ENCODE peak calls at places on chromosomes 6 and 20, in ten cellular contexts. T is activated naive CD4-positive, alpha-beta T cell; V is effector memory CD4-positive, alpha-beta T cell; Z is prostate gland; A is HS-5; P is NCI-H1105; J is astrocyte of the spinal cord; B is foreskin fibroblast; U is testis; M is NAMALWA. O is an unnamed sample.

GRCh38 chr6:39561536-39562266 is 163.5 kb downstream of the KIF6 start:
- DNase-seq in Z (peak), A (no peak), U (no peak), J (peak), P (no peak), V (no peak), B (no peak), T (no peak), M (no peak), O (no peak)

GRCh38 chr6:3194535-3195376 is 32.7 kb downstream of the TUBB2B start:
- DNase-seq in Z (no peak), J (peak), B (no peak), M (no peak), V (no peak), A (no peak), P (peak), U (no peak), T (no peak), O (no peak)

GRCh38 chr6:16868968-16869367 is 107.7 kb upstream of the ATXN1 start:
- DNase-seq in U (no peak), B (no peak), J (no peak), M (no peak), V (no peak), Z (no peak), T (no peak), P (no peak), A (no peak), O (no peak)

GRCh38 chr6:143598466-143599080 is 79.2 kb upstream of the PHACTR2 start:
- DNase-seq in A (no peak), J (no peak), M (no peak), V (no peak), U (no peak), T (no peak), P (no peak), B (no peak), Z (no peak), O (no peak)

GRCh38 chr20:9103955-9104354 is 35.1 kb downstream of the PLCB4 start:
- DNase-seq in U (no peak), J (no peak), B (no peak), V (no peak), Z (no peak), T (no peak), A (peak), P (no peak), M (no peak), O (no peak)

GRCh38 chr6:13116155-13116554 is 212.2 kb downstream of the TBC1D7 start:
- DNase-seq in J (no peak), T (no peak), Z (no peak), U (no peak), M (peak), A (no peak), P (no peak), V (no peak), B (no peak), O (no peak)

GRCh38 chr20:46057856-46058655 is 29.0 kb downstream of the SLC12A5 start:
- DNase-seq in Z (no peak), M (no peak), J (peak), A (no peak), V (no peak), B (peak), T (no peak), U (no peak), P (no peak), O (peak)

GRCh38 chr20:44780226-44780625 is 30.1 kb downstream of the RIMS4 start:
- DNase-seq in Z (no peak), T (peak), U (peak), V (no peak), P (no peak), B (peak), M (peak), J (peak), A (no peak), O (peak)

GRCh38 chr6:90811596-90812226 is 224.8 kb upstream of the MAP3K7 start:
- DNase-seq in M (no peak), P (peak), U (no peak), V (no peak), A (no peak), B (no peak), T (no peak), J (no peak), Z (no peak), O (peak)

GRCh38 chr20:61352381-61353260 is 100.6 kb downstream of the CDH4 start:
- DNase-seq in B (no peak), P (no peak), U (no peak), A (no peak), T (no peak), Z (no peak), J (no peak), M (no peak), V (no peak), O (peak)

GRCh38 chr20:36631651-36632050 is 14.3 kb downstream of the SLA2 start:
- DNase-seq in Z (no peak), P (no peak), B (no peak), M (no peak), A (no peak), V (no peak), J (no peak), U (no peak), T (no peak), O (no peak)

GRCh38 chr6:128491643-128492206 is 28.7 kb downstream of the PTPRK start:
- DNase-seq in T (no peak), U (peak), J (peak), P (peak), Z (peak), V (no peak), B (no peak), A (no peak), M (no peak), O (no peak)

GRCh38 chr6:23325065-23325464 is 755.7 kb downstream of the HDGFL1 start:
- DNase-seq in U (no peak), P (no peak), A (no peak), T (no peak), B (no peak), Z (no peak), J (no peak), V (no peak), M (no peak), O (no peak)

GRCh38 chr6:116881236-116881635 is 4.2 kb downstream of the RFX6 start:
- DNase-seq in A (no peak), J (no peak), Z (no peak), U (no peak), V (no peak), T (no peak), P (no peak), B (no peak), M (peak), O (no peak)

GRCh38 chr6:143746202-143747119 is 68.7 kb downstream of the PHACTR2 start:
- DNase-seq in Z (no peak), T (no peak), A (no peak), V (no peak), J (no peak), U (peak), P (no peak), B (no peak), M (no peak), O (peak)

GRCh38 chr6:37135835-37136694 is 33.9 kb upstream of the PIM1 start:
- DNase-seq in J (no peak), B (no peak), T (no peak), Z (no peak), P (no peak), V (no peak), A (no peak), M (no peak), U (no peak), O (no peak)

GRCh38 chr6:149362289-149362688 is 37.8 kb upstream of the SUMO4 start:
- DNase-seq in B (no peak), A (no peak), Z (no peak), T (no peak), M (no peak), V (no peak), J (no peak), U (no peak), P (no peak), O (no peak)

GRCh38 chr6:47852727-47853126 is 70.9 kb downstream of the OPN5 start:
- DNase-seq in V (no peak), T (no peak), B (no peak), U (no peak), J (no peak), Z (no peak), M (no peak), A (no peak), P (no peak), O (no peak)

GRCh38 chr20:37457928-37458327 is 63.1 kb upstream of the NNAT start:
- DNase-seq in B (no peak), P (no peak), A (no peak), J (no peak), M (no peak), U (no peak), V (no peak), T (no peak), Z (no peak), O (no peak)

GRCh38 chr6:35365599-35366596 is 23.5 kb downstream of the PPARD start:
- DNase-seq in V (no peak), T (no peak), A (no peak), P (no peak), B (no peak), Z (no peak), M (no peak), U (no peak), J (no peak), O (peak)

GRCh38 chr6:42694586-42694985 is 27.8 kb downstream of the PRPH2 start:
- DNase-seq in V (no peak), A (peak), U (peak), Z (no peak), J (peak), B (peak), P (no peak), T (no peak), M (no peak), O (peak)

GRCh38 chr6:98831057-98832031 is 3.0 kb upstream of the POU3F2 start:
- DNase-seq in B (no peak), M (no peak), V (no peak), J (no peak), T (no peak), U (no peak), P (peak), A (no peak), Z (no peak), O (no peak)

GRCh38 chr20:31835977-31836852 is 9.2 kb downstream of the FOXS1 start:
- DNase-seq in J (peak), T (no peak), V (no peak), B (peak), P (no peak), U (peak), Z (no peak), M (peak), A (peak), O (peak)

GRCh38 chr6:53264915-53265615 is 83.7 kb downstream of the ELOVL5 start:
- DNase-seq in U (no peak), Z (no peak), J (no peak), B (no peak), A (no peak), P (no peak), T (no peak), M (no peak), V (no peak), O (no peak)

GRCh38 chr20:64047968-64048401 is 1.5 kb downstream of the SOX18 start:
- DNase-seq in V (no peak), U (no peak), P (no peak), A (no peak), Z (no peak), T (no peak), J (no peak), B (no peak), M (no peak), O (no peak)

GRCh38 chr6:17600527-17601388 is 656 bp downstream of the FAM8A1 start:
- DNase-seq in M (peak), A (no peak), B (no peak), Z (peak), J (peak), V (peak), P (peak), U (peak), T (peak), O (peak)

GRCh38 chr6:98787401-98787800 is 47.0 kb upstream of the POU3F2 start:
- DNase-seq in A (no peak), Z (no peak), J (no peak), T (no peak), V (no peak), B (no peak), P (peak), M (no peak), U (no peak), O (no peak)

GRCh38 chr6:131368077-131368911 is 204.7 kb upstream of the ARG1 start:
- DNase-seq in Z (peak), T (no peak), V (no peak), A (no peak), U (peak), M (peak), P (no peak), B (peak), J (peak), O (peak)

GRCh38 chr20:23622839-23623343 is 14.9 kb downstream of the CST3 start:
- DNase-seq in J (peak), M (no peak), Z (no peak), V (no peak), A (peak), U (peak), B (peak), T (no peak), P (no peak), O (no peak)

GRCh38 chr6:147434508-147434907 is 74.0 kb upstream of the SAMD5 start:
- DNase-seq in P (no peak), M (no peak), T (no peak), Z (no peak), U (no peak), A (no peak), J (no peak), V (no peak), B (peak), O (no peak)

GRCh38 chr20:6707231-6707870 is 60.1 kb upstream of the BMP2 start:
- DNase-seq in B (no peak), V (no peak), M (no peak), A (no peak), U (no peak), J (no peak), Z (no peak), P (no peak), T (no peak), O (no peak)

GRCh38 chr20:32470025-32470861 is 112.1 kb downstream of the ASXL1 start:
- DNase-seq in A (no peak), B (peak), V (no peak), U (no peak), T (no peak), J (peak), P (no peak), Z (no peak), M (peak), O (peak)

GRCh38 chr20:58033026-58033536 is 195.4 kb downstream of the ANKRD60 start:
- DNase-seq in V (no peak), T (no peak), A (no peak), J (no peak), Z (no peak), B (no peak), M (no peak), P (no peak), U (no peak), O (no peak)

GRCh38 chr6:63510353-63510686 is 62.0 kb upstream of the LOC128125822 start:
- DNase-seq in V (no peak), B (no peak), J (no peak), U (no peak), A (no peak), T (no peak), P (no peak), Z (no peak), M (no peak), O (no peak)

GRCh38 chr6:43972179-43972914 is 154.9 kb downstream of the MRPL14 start:
- DNase-seq in B (no peak), J (no peak), A (no peak), T (no peak), U (no peak), Z (no peak), M (no peak), V (no peak), P (no peak), O (peak)

GRCh38 chr6:154882107-154882506 is 113.0 kb upstream of the TIAM2 start:
- DNase-seq in A (no peak), J (peak), U (no peak), B (no peak), M (no peak), T (no peak), Z (peak), V (no peak), P (no peak), O (no peak)